ENCODE peak calls at places on chromosomes 3 and 15, in five cellular contexts. K is testis, V is spleen, D is endothelial cell of umbilical vein, I is stomach. G is an unnamed sample.

GRCh38 chr15:25830844-25831443 is 32.2 kb downstream of the ATP10A start:
- DNase-seq in K (peak; percentile 24), D (no peak), I (no peak), V (no peak), G (no peak)

GRCh38 chr3:169554606-169555005 is 108.9 kb downstream of the MECOM start:
- DNase-seq in V (no peak), K (no peak), I (no peak), D (no peak), G (no peak)

GRCh38 chr3:177746259-177747021 is 549.2 kb upstream of the TBL1XR1 start:
- DNase-seq in I (no peak), D (no peak), V (no peak), K (no peak), G (no peak)

GRCh38 chr3:36814776-36815175 is 50.4 kb upstream of the DCLK3 start:
- DNase-seq in D (no peak), I (no peak), K (no peak), V (no peak), G (no peak)

GRCh38 chr3:72347819-72348319 is 500.4 kb downstream of the SHQ1 start:
- DNase-seq in V (peak; percentile 92), I (peak; percentile 90), D (peak; percentile 92), K (peak; percentile 66), G (peak; percentile 88)

GRCh38 chr3:122012821-122013220 is 9.2 kb downstream of the ILDR1 start:
- DNase-seq in D (no peak), V (no peak), K (no peak), I (no peak), G (no peak)

GRCh38 chr3:152225176-152225575 is 43.6 kb upstream of the MBNL1 start:
- DNase-seq in V (no peak), D (no peak), I (no peak), K (no peak), G (no peak)

GRCh38 chr3:136237961-136238649 is 12.0 kb upstream of the PCCB start:
- DNase-seq in I (no peak), V (no peak), K (no peak), D (no peak), G (peak; percentile 38)

GRCh38 chr3:184177331-184177731 is 2.7 kb downstream of the AP2M1 start:
- DNase-seq in V (peak; percentile 61), K (no peak), I (no peak), D (peak; percentile 56), G (peak; percentile 60)

GRCh38 chr3:145490088-145491055 is 670.6 kb downstream of the PLOD2 start:
- DNase-seq in V (no peak), I (no peak), K (peak; percentile 14), D (no peak), G (no peak)

GRCh38 chr15:58666957-58667356 is 82.5 kb downstream of the ADAM10 start:
- DNase-seq in D (peak; percentile 28), K (no peak), V (no peak), I (no peak), G (no peak)

GRCh38 chr3:78825858-78826215 is 942.0 kb downstream of the ROBO1 start:
- DNase-seq in D (no peak), K (no peak), V (no peak), I (no peak), G (no peak)

GRCh38 chr3:157429703-157430102 is 6.9 kb upstream of the PTX3 start:
- DNase-seq in D (peak; percentile 72), I (no peak), V (no peak), K (no peak), G (no peak)

GRCh38 chr3:170179444-170179843 is 2.1 kb downstream of the PHC3 start:
- DNase-seq in V (no peak), D (no peak), K (no peak), I (no peak), G (no peak)

GRCh38 chr3:123258811-123259420 is 57.2 kb downstream of the SEC22A start:
- DNase-seq in D (peak; percentile 75), V (no peak), K (no peak), I (no peak), G (no peak)

GRCh38 chr3:160448845-160449659 is 534 bp downstream of the TRIM59 start:
- DNase-seq in K (no peak), I (no peak), D (no peak), V (peak; percentile 92), G (peak; percentile 35)

GRCh38 chr3:197709135-197709534 is 27.6 kb downstream of the RUBCN start:
- DNase-seq in V (no peak), K (no peak), I (no peak), D (no peak), G (no peak)

GRCh38 chr15:90629217-90629616 is 87.9 kb upstream of the BLM start:
- DNase-seq in I (no peak), K (no peak), D (no peak), V (no peak), G (no peak)

GRCh38 chr3:73490453-73491311 is 134.1 kb downstream of the PDZRN3 start:
- DNase-seq in D (no peak), V (peak; percentile 80), I (peak; percentile 60), K (peak; percentile 45), G (peak; percentile 19)

GRCh38 chr15:69060041-69060481 is 45.6 kb downstream of the NOX5 start:
- DNase-seq in D (no peak), K (peak; percentile 37), I (peak; percentile 57), V (no peak), G (no peak)

GRCh38 chr3:113695818-113696645 is at the start of gene USF3:
- DNase-seq in D (peak; percentile 56), V (peak; percentile 97), I (peak; percentile 79), K (peak; percentile 83), G (peak; percentile 95)

GRCh38 chr3:27985369-27986035 is 255.9 kb upstream of the CMC1 start:
- DNase-seq in K (no peak), V (no peak), I (no peak), D (no peak), G (no peak)

GRCh38 chr3:20040476-20041196 is 390 bp downstream of the KAT2B start:
- DNase-seq in V (peak; percentile 96), D (peak; percentile 54), I (peak; percentile 75), K (peak; percentile 82), G (peak; percentile 83)

GRCh38 chr3:189739396-189739795 is 108.2 kb downstream of the TP63 start:
- DNase-seq in D (no peak), K (no peak), V (no peak), I (no peak), G (no peak)

GRCh38 chr3:105691053-105691452 is 177.8 kb downstream of the CBLB start:
- DNase-seq in D (no peak), V (no peak), K (no peak), I (no peak), G (no peak)
- H3K27me3 ChIP-seq in D (no peaks in the 10 kb centered on the region), V (no peaks in the 10 kb centered on the region), K (no peaks in the 10 kb centered on the region), I (no peaks in the 10 kb centered on the region), G (no peaks in the 10 kb centered on the region)

GRCh38 chr3:180747805-180748361 is 68.6 kb upstream of the CCDC39 start:
- DNase-seq in K (no peak), V (no peak), D (no peak), I (no peak), G (no peak)

GRCh38 chr3:180755553-180755952 is 76.3 kb upstream of the CCDC39 start:
- DNase-seq in I (no peak), V (no peak), D (no peak), K (no peak), G (peak; percentile 52)

GRCh38 chr3:180749322-180749721 is 70.0 kb upstream of the CCDC39 start:
- DNase-seq in I (no peak), D (no peak), K (no peak), V (no peak), G (peak; percentile 19)

GRCh38 chr3:180744226-180744625 is 64.9 kb upstream of the CCDC39 start:
- DNase-seq in V (no peak), D (no peak), I (no peak), K (no peak), G (no peak)

GRCh38 chr3:180749796-180750195 is 70.5 kb upstream of the CCDC39 start:
- DNase-seq in I (no peak), V (no peak), D (no peak), K (no peak), G (no peak)
- H3K4me3 ChIP-seq in I (no peak overlapping the region), V (no peak overlapping the region), D (no peak overlapping the region), K (no peak overlapping the region), G (no peak overlapping the region)

DNA sequence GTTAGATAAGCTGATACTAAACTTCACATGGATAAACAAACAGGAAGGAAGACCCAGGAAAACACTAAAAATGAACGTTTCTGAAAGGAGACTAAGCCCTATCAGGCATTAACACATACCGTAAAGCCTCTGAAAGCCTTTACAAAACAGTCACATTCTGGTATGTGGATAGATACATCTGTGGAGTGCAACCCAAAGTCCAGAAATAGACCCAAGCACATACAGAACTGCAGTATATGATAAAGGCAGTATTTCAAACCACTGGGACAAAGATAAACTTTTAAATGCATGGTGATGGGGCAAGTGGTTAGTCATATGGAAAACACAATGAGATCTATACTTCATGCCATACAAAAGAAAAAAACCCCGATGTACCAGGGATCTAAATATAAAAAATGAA is 26.0 kb downstream of the DCBLD2 start:
- DNase-seq in D (no peak), V (no peak), K (no peak), I (no peak), G (no peak)
- H3K36me3 ChIP-seq in D (no peaks in the 10 kb centered on the region), V (no peaks in the 10 kb centered on the region), K (no peaks in the 10 kb centered on the region), I (peaks cover 7% of the 10 kb centered on the region), G (no peaks in the 10 kb centered on the region)

DNA sequence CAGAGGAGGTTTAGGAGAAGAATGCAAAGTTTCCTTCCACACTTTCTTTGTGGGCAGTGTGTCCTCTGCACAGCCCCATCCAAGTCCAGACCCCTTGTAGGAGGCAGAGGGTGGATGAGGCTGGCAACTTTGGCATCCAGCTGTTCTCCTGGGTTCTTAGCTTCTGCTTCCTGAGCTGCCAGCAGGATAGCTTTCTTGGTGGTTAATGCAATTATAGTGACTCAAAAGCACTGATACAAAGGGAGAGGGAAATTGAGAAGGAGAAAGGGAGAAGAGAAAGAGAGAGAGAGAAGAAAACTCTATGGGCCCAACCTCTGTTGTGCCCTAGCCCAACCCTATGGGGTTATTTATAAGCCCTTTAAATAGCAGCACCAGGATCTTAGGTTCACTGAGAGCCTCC is 4.5 kb upstream of the TNFAIP8L3 start:
- DNase-seq in I (no peak), D (no peak), V (no peak), K (no peak), G (no peak)
- H3K27me3 ChIP-seq in I (no peaks in the 10 kb centered on the region), D (no peaks in the 10 kb centered on the region), V (peaks cover 58% of the 10 kb centered on the region), K (no peaks in the 10 kb centered on the region), G (peaks cover 28% of the 10 kb centered on the region)

DNA sequence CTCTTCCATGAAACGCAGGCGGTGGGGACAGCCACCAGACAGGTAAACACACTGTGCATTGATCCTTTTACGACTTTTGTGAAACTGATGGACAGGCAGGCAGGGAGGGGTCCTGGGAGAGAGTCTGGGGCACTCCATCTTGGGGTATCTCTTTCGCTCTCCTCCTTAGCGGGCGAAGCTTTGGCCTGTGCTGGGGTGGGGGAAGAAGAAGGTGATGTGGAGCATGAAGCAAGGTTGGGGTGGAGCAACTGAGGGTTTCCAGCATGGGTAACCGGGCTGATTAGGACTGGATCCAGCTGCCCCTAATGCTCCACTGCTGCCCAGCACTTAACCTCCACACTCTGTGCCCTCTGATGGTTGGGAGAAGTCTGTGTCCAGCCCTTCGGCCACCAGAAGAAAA is 25.6 kb downstream of the MUC20 start:
- DNase-seq in I (no peak), V (peak; percentile 15), D (no peak), K (no peak), G (peak; percentile 42)
- H3K4me3 ChIP-seq in I (no peak overlapping the region), V (no peak overlapping the region), D (no peak overlapping the region), K (no peak overlapping the region), G (no peak overlapping the region)

G was measured in H7.